ENCODE peak calls at places on chromosome 20, in four cellular contexts. S is HepG2, A is neural progenitor cell, M is fibroblast of lung. X is an unnamed sample.

GRCh38 chr20:26163890-26164289 is 467.2 kb upstream of the ZNF337 start:
- DNase-seq in S (no peak), A (no peak), M (peak; percentile 33), X (peak; percentile 95)

GRCh38 chr20:10427060-10427692 is 6.8 kb downstream of the MKKS start:
- DNase-seq in S (peak; percentile 71), A (peak; percentile 61), M (peak; percentile 85), X (peak; percentile 51)

GRCh38 chr20:61480158-61480825 is 228.2 kb downstream of the CDH4 start:
- DNase-seq in S (no peak), A (no peak), M (no peak), X (no peak)

GRCh38 chr20:38299963-38300362 is 4.0 kb upstream of the BPI start:
- DNase-seq in S (no peak), A (no peak), M (no peak), X (no peak)

GRCh38 chr20:48339147-48339985 is 488.4 kb downstream of the PREX1 start:
- DNase-seq in S (no peak), A (no peak), M (peak; percentile 71), X (peak; percentile 94)

GRCh38 chr20:53957421-53958172 is 112.8 kb downstream of the BCAS1 start:
- DNase-seq in S (no peak), A (no peak), M (no peak), X (peak; percentile 91)

GRCh38 chr20:51854912-51855311 is 52.6 kb upstream of the SALL4 start:
- DNase-seq in S (no peak), A (no peak), M (no peak), X (no peak)

GRCh38 chr20:61558726-61559125 is 306.7 kb downstream of the CDH4 start:
- DNase-seq in S (no peak), A (peak; percentile 31), M (peak; percentile 26), X (peak; percentile 45)

GRCh38 chr20:2305479-2305878 is 9.7 kb downstream of the TGM3 start:
- DNase-seq in S (no peak), A (no peak), M (no peak), X (no peak)

GRCh38 chr20:51815383-51816076 is 13.2 kb upstream of the SALL4 start:
- DNase-seq in S (peak; percentile 53), A (no peak), M (no peak), X (no peak)

GRCh38 chr20:50450961-50451752 is 59.0 kb upstream of the PTPN1 start:
- DNase-seq in S (peak; percentile 68), A (peak; percentile 54), M (peak; percentile 77), X (peak; percentile 32)

GRCh38 chr20:4150095-4150492 is 134.7 kb upstream of the RNF24 start:
- DNase-seq in S (no peak), A (no peak), M (peak; percentile 52), X (peak; percentile 56)

GRCh38 chr20:38091447-38092216 is 58.1 kb downstream of the RPRD1B start:
- DNase-seq in S (no peak), A (no peak), M (peak; percentile 48), X (no peak)

GRCh38 chr20:8372819-8373218 is 240.8 kb downstream of the PLCB1 start:
- DNase-seq in S (no peak), A (no peak), M (no peak), X (no peak)

GRCh38 chr20:59515013-59515905 is 89.1 kb upstream of the PHACTR3 start:
- DNase-seq in S (peak; percentile 73), A (peak; percentile 92), M (peak; percentile 38), X (peak; percentile 2)

GRCh38 chr20:61932711-61933480 is 132.8 kb downstream of the TAF4 start:
- DNase-seq in S (no peak), A (no peak), M (no peak), X (no peak)

GRCh38 chr20:25083773-25084615 is 2.1 kb upstream of the VSX1 start:
- DNase-seq in S (no peak), A (peak; percentile 76), M (no peak), X (no peak)

GRCh38 chr20:51195990-51196389 is 173.1 kb upstream of the KCNG1 start:
- DNase-seq in S (no peak), A (no peak), M (no peak), X (no peak)

GRCh38 chr20:60837386-60837785 is 414.7 kb upstream of the CDH4 start:
- DNase-seq in S (no peak), A (no peak), M (no peak), X (no peak)

GRCh38 chr20:58665606-58666005 is 14.5 kb downstream of the STX16 start:
- DNase-seq in S (no peak), A (no peak), M (no peak), X (peak; percentile 51)

GRCh38 chr20:36971103-36971502 is 19.6 kb upstream of the SAMHD1 start:
- DNase-seq in S (no peak), A (no peak), M (no peak), X (no peak)

GRCh38 chr20:20452254-20452676 is 84.4 kb downstream of the INSM1 start:
- DNase-seq in S (no peak), A (peak; percentile 93), M (peak; percentile 79), X (peak; percentile 80)

GRCh38 chr20:19583532-19584175 is 174.4 kb upstream of the RIN2 start:
- DNase-seq in S (peak; percentile 51), A (peak; percentile 87), M (peak; percentile 50), X (no peak)

GRCh38 chr20:24388828-24389325 is 80.6 kb upstream of the SYNDIG1 start:
- DNase-seq in S (no peak), A (no peak), M (no peak), X (no peak)

GRCh38 chr20:39897058-39897457 is 792.0 kb downstream of the MAFB start:
- DNase-seq in S (no peak), A (no peak), M (peak; percentile 90), X (peak; percentile 97)

GRCh38 chr20:39214778-39215177 is 252.6 kb downstream of the DHX35 start:
- DNase-seq in S (no peak), A (peak; percentile 61), M (no peak), X (no peak)

GRCh38 chr20:3000852-3001523 is 42.4 kb upstream of the GNRH2 start:
- DNase-seq in S (no peak), A (peak; percentile 64), M (peak; percentile 33), X (peak; percentile 29)

GRCh38 chr20:47973519-47974233 is 188.4 kb upstream of the SULF2 start:
- DNase-seq in S (peak; percentile 99), A (peak; percentile 81), M (no peak), X (peak; percentile 40)

GRCh38 chr20:49306903-49307336 is 29.1 kb upstream of the ZNFX1 start:
- DNase-seq in S (peak; percentile 60), A (no peak), M (no peak), X (no peak)

GRCh38 chr20:18430172-18430826 is 36.5 kb downstream of the DZANK1 start:
- DNase-seq in S (no peak), A (no peak), M (no peak), X (no peak)

GRCh38 chr20:59222239-59222981 is 58.8 kb downstream of the ZNF831 start:
- DNase-seq in S (peak; percentile 55), A (peak; percentile 90), M (peak; percentile 72), X (peak; percentile 39)

GRCh38 chr20:37907330-37907676 is 4.4 kb downstream of the VSTM2L start:
- DNase-seq in S (no peak), A (no peak), M (no peak), X (no peak)

GRCh38 chr20:9392892-9393857 is 121.2 kb upstream of the LAMP5 start:
- DNase-seq in S (peak; percentile 31), A (peak; percentile 82), M (peak; percentile 81), X (peak; percentile 51)

GRCh38 chr20:37316116-37316774 is 26.8 kb downstream of the MANBAL start:
- DNase-seq in S (no peak), A (peak; percentile 27), M (no peak), X (no peak)

GRCh38 chr20:41509801-41510200 is 108.4 kb downstream of the CHD6 start:
- DNase-seq in S (peak; percentile 72), A (no peak), M (peak; percentile 61), X (peak; percentile 16)
- TF ChIP-seq EZH2 in S (no peak), A (no peak), M (no peak), X (no peak)

DNA sequence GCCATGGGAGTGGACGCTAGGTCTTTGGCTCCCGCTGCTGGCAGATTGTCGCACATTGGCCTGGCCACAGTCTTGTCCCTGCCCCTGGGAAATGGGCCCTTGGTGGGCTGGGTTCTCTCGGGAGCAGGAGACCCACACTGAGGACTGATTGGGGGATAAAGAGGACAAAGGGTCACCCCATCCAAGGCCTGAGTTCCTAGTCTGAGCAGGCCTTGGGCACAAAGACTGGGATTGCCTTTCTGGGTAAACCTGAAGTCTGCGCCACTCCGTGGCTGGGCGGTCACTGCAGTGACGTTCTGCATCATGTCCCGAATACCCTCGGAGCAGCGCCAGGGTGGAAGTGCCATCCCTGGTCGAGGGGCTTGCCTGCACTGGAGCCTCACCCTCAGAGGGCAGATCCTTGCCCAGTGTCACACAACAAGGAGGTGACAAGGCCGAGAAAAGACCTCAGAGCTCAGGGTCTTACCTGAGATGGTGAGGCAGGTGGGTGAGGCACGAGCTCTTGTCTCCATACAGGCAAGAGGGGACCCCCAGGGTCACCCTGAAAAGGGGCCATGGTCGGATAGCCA is 36.1 kb upstream of the ZBP1 start:
- DNase-seq in S (no peak), A (no peak), M (no peak), X (no peak)
- H3K79me2 ChIP-seq in S (no peaks in the 10 kb centered on the region), A (no peaks in the 10 kb centered on the region), M (no peaks in the 10 kb centered on the region), X (peaks cover 64% of the 10 kb centered on the region)

DNA sequence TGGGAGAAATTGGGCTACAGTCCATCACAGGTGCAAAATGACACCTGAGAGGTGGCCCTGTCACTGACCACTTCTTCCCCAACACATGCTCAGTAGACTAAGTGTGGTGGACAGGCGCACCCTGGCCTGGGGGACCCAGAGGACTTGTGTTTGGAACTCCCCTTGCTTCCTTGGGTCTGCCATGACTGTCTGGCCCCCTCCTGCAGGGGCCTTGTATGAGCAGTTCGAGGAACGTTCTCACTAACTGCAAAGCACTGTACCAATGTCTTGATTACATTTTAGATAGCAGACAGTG is 4.0 kb upstream of the PCK1 start:
- DNase-seq in S (no peak), A (no peak), M (no peak), X (no peak)
- TF ChIP-seq EZH2 in S (no peak), A (no peak), M (no peak), X (no peak)

GRCh38 chr20:23361651-23362391 is at the start of gene GZF1:
- DNase-seq in S (peak; percentile 98), A (peak; percentile 99), M (peak; percentile 98), X (peak; percentile 94)
- H3K79me2 ChIP-seq in S (peaks cover 46% of the 10 kb centered on the region), A (peaks cover 45% of the 10 kb centered on the region), M (peaks cover 43% of the 10 kb centered on the region), X (peaks cover 46% of the 10 kb centered on the region)

GRCh38 chr20:63007472-63007721 is 633 bp upstream of the BHLHE23 start:
- DNase-seq in S (no peak), A (peak; percentile 37), M (no peak), X (no peak)

GRCh38 chr20:63005240-63005861 is 1.4 kb downstream of the BHLHE23 start:
- DNase-seq in S (no peak), A (peak; percentile 60), M (no peak), X (no peak)

GRCh38 chr20:63007722-63008488 is 1.1 kb upstream of the BHLHE23 start:
- DNase-seq in S (no peak), A (peak; percentile 62), M (no peak), X (no peak)

GRCh38 chr20:63005862-63006564 is 751 bp downstream of the BHLHE23 start:
- DNase-seq in S (no peak), A (peak; percentile 79), M (peak; percentile 11), X (peak; percentile 9)

GRCh38 chr20:63006611-63007471 is at the start of gene BHLHE23:
- DNase-seq in S (no peak), A (peak; percentile 88), M (no peak), X (no peak)
- TF ChIP-seq EZH2 in S (peak; percentile 62), A (no peak), M (peak; percentile 76), X (peak; percentile 82)

GRCh38 chr20:34301587-34302311 is 1.4 kb downstream of the AHCY start:
- DNase-seq in S (no peak), A (no peak), M (no peak), X (no peak)
- H3K79me2 ChIP-seq in S (peaks cover 47% of the 10 kb centered on the region), A (peaks cover 59% of the 10 kb centered on the region), M (peaks cover 13% of the 10 kb centered on the region), X (peaks cover 45% of the 10 kb centered on the region)